ENCODE peak calls at places on chromosome 1, in four cellular contexts. T is AG10803, H is spleen, G is fibroblast of mammary gland. S is an unnamed sample.

GRCh38 chr1:67336783-67337182 is 29.1 kb downstream of the IL12RB2 start:
- DNase-seq in T (no peak), H (no peak), G (no peak), S (no peak)

GRCh38 chr1:14282583-14283186 is 315.8 kb upstream of the KAZN start:
- DNase-seq in T (no peak), H (no peak), G (peak), S (peak)

GRCh38 chr1:83872515-83872914 is 126.4 kb downstream of the TTLL7 start:
- DNase-seq in T (no peak), H (no peak), G (no peak), S (no peak)

GRCh38 chr1:171251042-171251740 is 2.9 kb downstream of the FMO1 start:
- DNase-seq in T (peak), H (peak), G (no peak), S (no peak)

GRCh38 chr1:74053407-74053806 is 144.6 kb downstream of the LRRIQ3 start:
- DNase-seq in T (no peak), H (no peak), G (no peak), S (no peak)

GRCh38 chr1:92934395-92935378 is 26.6 kb downstream of the DIPK1A start:
- DNase-seq in T (peak), H (no peak), G (peak), S (no peak)

GRCh38 chr1:179082308-179083030 is 599 bp downstream of the TOR3A start:
- DNase-seq in T (no peak), H (no peak), G (no peak), S (no peak)

GRCh38 chr1:115062542-115063004 is 26.7 kb downstream of the TSPAN2 start:
- DNase-seq in T (peak), H (peak), G (no peak), S (no peak)

GRCh38 chr1:15016526-15016925 is 137.0 kb upstream of the TMEM51 start:
- DNase-seq in T (no peak), H (no peak), G (no peak), S (no peak)

GRCh38 chr1:15189692-15190321 is 36.3 kb downstream of the TMEM51 start:
- DNase-seq in T (no peak), H (no peak), G (no peak), S (peak)

GRCh38 chr1:185574139-185574835 is 159.9 kb upstream of the HMCN1 start:
- DNase-seq in T (peak), H (no peak), G (no peak), S (peak)

GRCh38 chr1:38046884-38047602 is 450 bp upstream of the POU3F1 start:
- DNase-seq in T (peak), H (peak), G (peak), S (no peak)

GRCh38 chr1:203268901-203269653 is 36.2 kb upstream of the BTG2 start:
- DNase-seq in T (peak), H (peak), G (peak), S (no peak)

GRCh38 chr1:8077120-8077573 is 51.0 kb upstream of the ERRFI1 start:
- DNase-seq in T (peak), H (no peak), G (peak), S (peak)

GRCh38 chr1:11525151-11525505 is 46.2 kb downstream of the DISP3 start:
- DNase-seq in T (no peak), H (no peak), G (no peak), S (no peak)

GRCh38 chr1:227758366-227758765 is 23.1 kb downstream of the SNAP47 start:
- DNase-seq in T (no peak), H (no peak), G (no peak), S (no peak)

GRCh38 chr1:110341146-110341871 is 2.1 kb downstream of the RBM15 start:
- DNase-seq in T (no peak), H (peak), G (peak), S (no peak)
- H3K4me3 ChIP-seq in T (peak), H (peak), G (peak), S (peak)

GRCh38 chr1:204478921-204479320 is 15.7 kb downstream of the PIK3C2B start:
- DNase-seq in T (no peak), H (no peak), G (no peak), S (no peak)

GRCh38 chr1:204483791-204484190 is 10.8 kb downstream of the PIK3C2B start:
- DNase-seq in T (no peak), H (no peak), G (no peak), S (no peak)

GRCh38 chr1:204478166-204478899 is 16.3 kb downstream of the PIK3C2B start:
- DNase-seq in T (no peak), H (no peak), G (no peak), S (no peak)

GRCh38 chr1:204479387-204480136 is 15.0 kb downstream of the PIK3C2B start:
- DNase-seq in T (no peak), H (no peak), G (no peak), S (no peak)

GRCh38 chr1:204480515-204480914 is 14.1 kb downstream of the PIK3C2B start:
- DNase-seq in T (no peak), H (peak), G (no peak), S (no peak)
- TF ChIP-seq CTCF in T (no peak), H (no peak), G (no peak), S (no peak)

DNA sequence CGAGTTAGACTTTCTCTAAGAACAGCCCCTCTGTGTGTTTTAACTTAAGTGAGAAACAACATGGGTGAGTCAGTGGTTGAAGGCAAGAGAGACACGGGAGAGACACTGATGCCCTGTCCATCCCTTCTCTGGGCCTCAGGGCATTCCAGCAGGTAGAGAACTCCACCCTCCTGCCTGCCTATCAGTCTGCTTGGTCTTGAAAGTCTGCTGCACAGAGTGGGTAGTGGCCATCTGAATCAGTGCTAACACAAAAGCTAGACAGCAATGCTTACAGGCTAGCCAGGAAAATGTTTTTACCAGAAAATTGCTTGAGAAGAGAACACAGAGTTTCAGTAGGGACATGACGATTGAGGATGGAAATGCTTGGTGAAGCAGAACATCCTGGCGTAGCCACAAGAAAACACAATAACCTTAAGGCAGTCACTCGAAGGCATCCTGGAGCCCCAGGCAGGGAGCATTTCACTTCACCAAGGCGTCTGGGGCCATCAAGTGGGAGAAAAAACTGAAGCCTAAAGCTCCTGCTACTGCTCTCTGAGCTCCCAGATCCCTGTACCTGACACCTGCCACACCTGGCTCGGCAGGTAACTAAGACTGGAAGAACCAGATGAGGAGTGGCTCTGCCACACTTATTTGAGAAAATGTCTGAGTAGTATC is 17.9 kb upstream of the LBR start:
- DNase-seq in T (no peak), H (no peak), G (no peak), S (peak)
- H3K4me3 ChIP-seq in T (no peak), H (peak), G (no peak), S (no peak)

GRCh38 chr1:59165353-59165752 is 131.5 kb upstream of the FGGY start:
- DNase-seq in T (no peak), H (no peak), G (peak), S (no peak)

GRCh38 chr1:59162665-59163064 is 134.2 kb upstream of the FGGY start:
- DNase-seq in T (peak), H (no peak), G (no peak), S (no peak)

GRCh38 chr1:59161136-59161535 is 135.8 kb upstream of the FGGY start:
- DNase-seq in T (no peak), H (no peak), G (no peak), S (no peak)

GRCh38 chr1:59163268-59164092 is 133.4 kb upstream of the FGGY start:
- DNase-seq in T (peak), H (no peak), G (peak), S (no peak)

DNA sequence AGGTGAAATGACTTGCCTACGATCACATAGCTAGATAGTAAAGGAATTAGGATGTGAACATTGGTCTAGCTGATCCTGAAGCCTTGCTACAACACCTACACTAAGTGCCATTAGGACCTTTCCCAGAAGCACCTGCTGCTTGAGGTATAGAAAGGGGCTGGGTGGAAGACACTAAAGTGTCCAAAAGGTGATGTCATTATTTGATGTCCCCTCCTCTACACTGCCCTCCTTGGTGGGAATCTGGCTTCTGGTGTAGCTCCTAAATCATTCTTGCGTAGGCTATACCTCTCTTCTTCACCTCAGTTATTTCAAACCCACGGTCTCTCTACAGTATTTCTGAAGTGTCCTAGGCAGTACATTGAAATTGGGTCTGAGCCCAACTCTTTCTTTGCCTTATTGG is 132.5 kb upstream of the FGGY start:
- DNase-seq in T (no peak), H (no peak), G (no peak), S (no peak)
- TF ChIP-seq CTCF in T (no peak), H (no peak), G (no peak), S (no peak)

GRCh38 chr1:10495475-10495817 is 20.7 kb downstream of the PEX14 start:
- DNase-seq in T (no peak), H (no peak), G (no peak), S (no peak)
- H3K4me3 ChIP-seq in T (peak), H (peak), G (no peak), S (peak)

GRCh38 chr1:22380024-22380785 is 71.4 kb upstream of the ZBTB40 start:
- DNase-seq in T (peak), H (no peak), G (peak), S (no peak)
- TF ChIP-seq CTCF in T (no peak), H (no peak), G (peak), S (peak)

S was measured in epithelial cell of proximal tubule.